ENCODE peak calls at places on chromosomes 3 and 15, in ten cellular contexts. U is progenitor cell of endocrine pancreas; M is H1; H is activated naive CD4-positive, alpha-beta T cell treated with anti-CD3 and anti-CD28 coated beads, Interleukin-2, amount 50 U/mL, for 16 hours; V is left ventricle myocardium superior; R is naive thymus-derived CD8-positive, alpha-beta T cell; C is stimulated activated CD8-positive, alpha-beta memory T cell treated with anti-CD3 and anti-CD28 coated beads, Interleukin-7, amount 100 ng/mL, for 24 hours; D is dorsolateral prefrontal cortex; N is NCI-H1092; X is endothelial cell. T is an unnamed sample.
A peak's percentile ranks its signal among the peaks of the same experiment; 100 is the strongest.

GRCh38 chr15:64180235-64180824 is 17.5 kb upstream of the PPIB start:
- DNase-seq in U (no peak), H (no peak), V (no peak), C (no peak), R (no peak), M (no peak), D (no peak), X (no peak), N (peak; percentile 18), T (peak; percentile 76)

GRCh38 chr3:55169608-55170010 is 241.8 kb upstream of the LRTM1 start:
- DNase-seq in U (no peak), M (no peak), D (no peak), C (no peak), N (no peak), V (no peak), R (no peak), X (no peak), H (no peak), T (no peak)

GRCh38 chr3:133578548-133579191 is 5.2 kb downstream of the CDV3 start:
- DNase-seq in X (peak; percentile 22), H (no peak), M (no peak), D (no peak), U (no peak), V (no peak), C (no peak), N (no peak), R (no peak), T (peak; percentile 48)

GRCh38 chr15:96422153-96422552 is 91.7 kb downstream of the NR2F2 start:
- DNase-seq in H (no peak), M (no peak), X (no peak), D (no peak), R (no peak), N (no peak), U (no peak), V (no peak), C (no peak), T (no peak)

GRCh38 chr15:45674646-45675045 is 39.8 kb downstream of the SQOR start:
- DNase-seq in R (no peak), N (no peak), C (no peak), X (no peak), H (no peak), M (no peak), V (no peak), D (no peak), U (no peak), T (no peak)

GRCh38 chr3:14403636-14404395 is 1.4 kb downstream of the SLC6A6 start:
- DNase-seq in M (no peak), H (no peak), R (no peak), U (no peak), D (peak; percentile 73), N (peak; percentile 20), X (no peak), V (peak; percentile 76), C (no peak), T (no peak)

GRCh38 chr3:57112206-57112605 is 51.7 kb downstream of the SPATA12 start:
- DNase-seq in H (no peak), U (no peak), V (no peak), R (no peak), M (no peak), X (no peak), N (no peak), C (no peak), D (no peak), T (no peak)

GRCh38 chr3:158765518-158766205 is 33.4 kb upstream of the RARRES1 start:
- DNase-seq in D (no peak), R (no peak), X (no peak), N (no peak), V (no peak), M (no peak), U (no peak), H (no peak), C (no peak), T (no peak)

T was measured in BE2C.